ENCODE peak calls at places on chromosomes 7 and 10, in five cellular contexts. One of them, this sample, is unnamed.

GRCh38 chr7:13982940-13983677 is 6.4 kb downstream of the ETV1 start:
- DNase-seq in uterus: no peak
- DNase-seq in fibroblast of pulmonary artery: peak
- DNase-seq in cardiac fibroblast: peak
- DNase-seq in CD8-positive, alpha-beta T cell: no peak
- DNase-seq in this sample: no peak

GRCh38 chr7:20785211-20786048 is 1.3 kb downstream of the SP8 start:
- DNase-seq in uterus: no peak
- DNase-seq in fibroblast of pulmonary artery: no peak
- DNase-seq in CD8-positive, alpha-beta T cell: no peak
- DNase-seq in cardiac fibroblast: no peak
- DNase-seq in this sample: no peak

GRCh38 chr10:1628757-1629156 is 108.6 kb downstream of the ADARB2 start:
- DNase-seq in cardiac fibroblast: no peak
- DNase-seq in uterus: no peak
- DNase-seq in CD8-positive, alpha-beta T cell: no peak
- DNase-seq in fibroblast of pulmonary artery: no peak
- DNase-seq in this sample: no peak

GRCh38 chr7:91263359-91264082 is 712 bp upstream of the FZD1 start:
- DNase-seq in uterus: peak
- DNase-seq in fibroblast of pulmonary artery: no peak
- DNase-seq in CD8-positive, alpha-beta T cell: no peak
- DNase-seq in cardiac fibroblast: peak
- DNase-seq in this sample: no peak

GRCh38 chr10:82874671-82875070 is 999.7 kb downstream of the NRG3 start:
- DNase-seq in cardiac fibroblast: no peak
- DNase-seq in fibroblast of pulmonary artery: peak
- DNase-seq in CD8-positive, alpha-beta T cell: no peak
- DNase-seq in uterus: no peak
- DNase-seq in this sample: no peak

GRCh38 chr10:79068562-79069324 is at the start of gene ZMIZ1:
- DNase-seq in CD8-positive, alpha-beta T cell: peak
- DNase-seq in fibroblast of pulmonary artery: peak
- DNase-seq in uterus: peak
- DNase-seq in cardiac fibroblast: peak
- DNase-seq in this sample: peak

GRCh38 chr10:46018453-46019169 is 11.8 kb downstream of the NCOA4 start:
- DNase-seq in CD8-positive, alpha-beta T cell: no peak
- DNase-seq in fibroblast of pulmonary artery: peak
- DNase-seq in cardiac fibroblast: peak
- DNase-seq in uterus: no peak
- DNase-seq in this sample: no peak

GRCh38 chr10:1881636-1882035 is 144.3 kb upstream of the ADARB2 start:
- DNase-seq in cardiac fibroblast: no peak
- DNase-seq in CD8-positive, alpha-beta T cell: no peak
- DNase-seq in fibroblast of pulmonary artery: no peak
- DNase-seq in uterus: no peak
- DNase-seq in this sample: no peak

GRCh38 chr10:1115262-1115955 is 59.2 kb downstream of the WDR37 start:
- DNase-seq in CD8-positive, alpha-beta T cell: no peak
- DNase-seq in fibroblast of pulmonary artery: no peak
- DNase-seq in cardiac fibroblast: no peak
- DNase-seq in uterus: no peak
- DNase-seq in this sample: no peak

GRCh38 chr10:69715156-69715898 is 85.3 kb downstream of the FAM241B start:
- DNase-seq in uterus: no peak
- DNase-seq in CD8-positive, alpha-beta T cell: no peak
- DNase-seq in cardiac fibroblast: peak
- DNase-seq in fibroblast of pulmonary artery: peak
- DNase-seq in this sample: no peak

GRCh38 chr10:44398747-44399477 is 14.0 kb upstream of the CXCL12 start:
- DNase-seq in fibroblast of pulmonary artery: no peak
- DNase-seq in CD8-positive, alpha-beta T cell: no peak
- DNase-seq in cardiac fibroblast: no peak
- DNase-seq in uterus: no peak
- DNase-seq in this sample: no peak

GRCh38 chr10:55091691-55092328 is 290.8 kb upstream of the PCDH15 start:
- DNase-seq in CD8-positive, alpha-beta T cell: no peak
- DNase-seq in uterus: no peak
- DNase-seq in cardiac fibroblast: peak
- DNase-seq in fibroblast of pulmonary artery: peak
- DNase-seq in this sample: no peak

GRCh38 chr10:77641344-77641743 is 3.7 kb upstream of the KCNMA1 start:
- DNase-seq in CD8-positive, alpha-beta T cell: no peak
- DNase-seq in cardiac fibroblast: no peak
- DNase-seq in fibroblast of pulmonary artery: no peak
- DNase-seq in uterus: no peak
- DNase-seq in this sample: no peak

GRCh38 chr7:95794917-95795515 is 22.7 kb downstream of the DYNC1I1 start:
- DNase-seq in fibroblast of pulmonary artery: peak
- DNase-seq in cardiac fibroblast: peak
- DNase-seq in uterus: no peak
- DNase-seq in CD8-positive, alpha-beta T cell: no peak
- DNase-seq in this sample: no peak

GRCh38 chr7:138945169-138945568 is 36.0 kb downstream of the KIAA1549 start:
- DNase-seq in CD8-positive, alpha-beta T cell: no peak
- DNase-seq in cardiac fibroblast: no peak
- DNase-seq in uterus: no peak
- DNase-seq in fibroblast of pulmonary artery: no peak
- DNase-seq in this sample: no peak

GRCh38 chr7:157657741-157658740 is 321.2 kb downstream of the DNAJB6 start:
- DNase-seq in cardiac fibroblast: no peak
- DNase-seq in fibroblast of pulmonary artery: no peak
- DNase-seq in CD8-positive, alpha-beta T cell: no peak
- DNase-seq in uterus: no peak
- DNase-seq in this sample: peak

GRCh38 chr10:120386896-120387295 is 70.1 kb upstream of the PLPP4 start:
- DNase-seq in CD8-positive, alpha-beta T cell: no peak
- DNase-seq in fibroblast of pulmonary artery: no peak
- DNase-seq in cardiac fibroblast: no peak
- DNase-seq in uterus: no peak
- DNase-seq in this sample: no peak

GRCh38 chr7:31175672-31176071 is 123.6 kb downstream of the ADCYAP1R1 start:
- DNase-seq in uterus: no peak
- DNase-seq in CD8-positive, alpha-beta T cell: no peak
- DNase-seq in fibroblast of pulmonary artery: no peak
- DNase-seq in cardiac fibroblast: no peak
- DNase-seq in this sample: no peak

GRCh38 chr7:133797818-133798485 is 329.2 kb upstream of the LRGUK start:
- DNase-seq in fibroblast of pulmonary artery: no peak
- DNase-seq in cardiac fibroblast: no peak
- DNase-seq in CD8-positive, alpha-beta T cell: no peak
- DNase-seq in uterus: no peak
- DNase-seq in this sample: no peak

GRCh38 chr10:59012839-59013238 is 163.6 kb upstream of the PHYHIPL start:
- DNase-seq in CD8-positive, alpha-beta T cell: no peak
- DNase-seq in uterus: no peak
- DNase-seq in cardiac fibroblast: no peak
- DNase-seq in fibroblast of pulmonary artery: no peak
- DNase-seq in this sample: no peak

GRCh38 chr10:133445751-133446708 is 7.7 kb upstream of the SCART1 start:
- DNase-seq in cardiac fibroblast: no peak
- DNase-seq in uterus: no peak
- DNase-seq in fibroblast of pulmonary artery: no peak
- DNase-seq in CD8-positive, alpha-beta T cell: no peak
- DNase-seq in this sample: no peak

GRCh38 chr7:149493366-149493765 is 4.2 kb downstream of the ZNF746 start:
- DNase-seq in CD8-positive, alpha-beta T cell: no peak
- DNase-seq in cardiac fibroblast: no peak
- DNase-seq in uterus: no peak
- DNase-seq in fibroblast of pulmonary artery: no peak
- DNase-seq in this sample: no peak
- TF ChIP-seq CTCF in CD8-positive, alpha-beta T cell: no peak
- TF ChIP-seq CTCF in cardiac fibroblast: no peak
- TF ChIP-seq CTCF in uterus: no peak
- TF ChIP-seq CTCF in fibroblast of pulmonary artery: no peak
- TF ChIP-seq CTCF in this sample: no peak

GRCh38 chr10:6020806-6021205 is 41.4 kb downstream of the IL2RA start:
- DNase-seq in fibroblast of pulmonary artery: no peak
- DNase-seq in cardiac fibroblast: no peak
- DNase-seq in CD8-positive, alpha-beta T cell: no peak
- DNase-seq in uterus: no peak
- DNase-seq in this sample: no peak
- H3K4me3 ChIP-seq in fibroblast of pulmonary artery: no peak
- H3K4me3 ChIP-seq in cardiac fibroblast: no peak
- H3K4me3 ChIP-seq in CD8-positive, alpha-beta T cell: no peak
- H3K4me3 ChIP-seq in uterus: no peak
- H3K4me3 ChIP-seq in this sample: no peak

GRCh38 chr7:1085910-1086421 is 1.9 kb upstream of the GPER1 start:
- DNase-seq in uterus: no peak
- DNase-seq in cardiac fibroblast: no peak
- DNase-seq in fibroblast of pulmonary artery: no peak
- DNase-seq in CD8-positive, alpha-beta T cell: no peak
- DNase-seq in this sample: no peak
- TF ChIP-seq CTCF in uterus: no peak
- TF ChIP-seq CTCF in cardiac fibroblast: no peak
- TF ChIP-seq CTCF in fibroblast of pulmonary artery: no peak
- TF ChIP-seq CTCF in CD8-positive, alpha-beta T cell: no peak
- TF ChIP-seq CTCF in this sample: no peak

DNA sequence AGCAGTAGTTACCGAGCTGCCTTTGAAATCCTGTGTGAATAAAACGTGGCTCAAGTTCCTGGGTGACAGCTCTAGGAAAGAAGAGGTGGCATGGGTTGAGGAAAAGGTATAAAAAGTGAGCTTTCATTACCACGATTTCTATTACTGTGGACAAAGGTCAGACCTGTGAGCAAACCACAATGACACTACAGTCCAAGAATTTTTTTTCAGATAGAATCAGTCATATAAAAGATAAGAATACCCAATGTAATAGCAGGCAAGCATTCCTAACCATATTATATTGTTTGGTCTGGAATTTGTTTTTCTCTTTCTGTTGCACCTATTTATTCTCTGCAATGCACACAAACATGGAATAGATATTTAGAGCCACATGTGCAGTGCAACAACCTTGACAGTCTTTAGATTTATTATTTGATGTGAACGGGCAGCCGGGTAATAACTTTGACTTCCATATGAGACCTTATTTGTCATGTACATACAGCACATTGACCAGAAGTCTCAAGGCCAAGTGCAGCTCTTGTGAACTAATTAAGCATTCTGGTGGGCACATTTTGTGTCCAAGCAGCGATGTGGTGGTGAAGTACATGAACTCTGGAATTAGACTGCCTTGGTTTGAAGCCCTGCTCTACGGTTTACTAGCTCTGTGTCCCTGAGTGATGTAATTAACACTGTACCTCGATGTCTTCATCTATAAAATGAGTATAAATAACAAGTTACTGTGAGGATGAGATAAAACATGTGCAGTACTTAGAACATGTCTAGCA is 156.8 kb downstream of the NRCAM start:
- DNase-seq in uterus: no peak
- DNase-seq in CD8-positive, alpha-beta T cell: no peak
- DNase-seq in fibroblast of pulmonary artery: peak
- DNase-seq in cardiac fibroblast: peak
- DNase-seq in this sample: no peak
- H3K4me3 ChIP-seq in uterus: no peak
- H3K4me3 ChIP-seq in CD8-positive, alpha-beta T cell: no peak
- H3K4me3 ChIP-seq in fibroblast of pulmonary artery: no peak
- H3K4me3 ChIP-seq in cardiac fibroblast: no peak
- H3K4me3 ChIP-seq in this sample: no peak

GRCh38 chr10:93697207-93697606 is 5.2 kb downstream of the FRA10AC1 start:
- DNase-seq in fibroblast of pulmonary artery: no peak
- DNase-seq in CD8-positive, alpha-beta T cell: no peak
- DNase-seq in uterus: no peak
- DNase-seq in cardiac fibroblast: no peak
- DNase-seq in this sample: no peak
- TF ChIP-seq CTCF in fibroblast of pulmonary artery: peak
- TF ChIP-seq CTCF in CD8-positive, alpha-beta T cell: no peak
- TF ChIP-seq CTCF in uterus: no peak
- TF ChIP-seq CTCF in cardiac fibroblast: no peak
- TF ChIP-seq CTCF in this sample: no peak

GRCh38 chr7:27107901-27108381 is 5.5 kb upstream of the HOXA2 start:
- DNase-seq in uterus: no peak
- DNase-seq in fibroblast of pulmonary artery: no peak
- DNase-seq in cardiac fibroblast: no peak
- DNase-seq in CD8-positive, alpha-beta T cell: no peak
- DNase-seq in this sample: no peak

GRCh38 chr7:27106906-27107250 is 4.4 kb upstream of the HOXA2 start:
- DNase-seq in CD8-positive, alpha-beta T cell: no peak
- DNase-seq in uterus: no peak
- DNase-seq in cardiac fibroblast: no peak
- DNase-seq in fibroblast of pulmonary artery: no peak
- DNase-seq in this sample: no peak

GRCh38 chr7:27105161-27106122 is 3.0 kb upstream of the HOXA2 start:
- DNase-seq in CD8-positive, alpha-beta T cell: no peak
- DNase-seq in fibroblast of pulmonary artery: no peak
- DNase-seq in uterus: no peak
- DNase-seq in cardiac fibroblast: no peak
- DNase-seq in this sample: no peak

GRCh38 chr7:27107391-27107900 is 5.0 kb upstream of the HOXA2 start:
- DNase-seq in cardiac fibroblast: no peak
- DNase-seq in CD8-positive, alpha-beta T cell: no peak
- DNase-seq in uterus: no peak
- DNase-seq in fibroblast of pulmonary artery: no peak
- DNase-seq in this sample: no peak

GRCh38 chr7:27106181-27106905 is 3.9 kb upstream of the HOXA2 start:
- DNase-seq in cardiac fibroblast: no peak
- DNase-seq in fibroblast of pulmonary artery: no peak
- DNase-seq in uterus: no peak
- DNase-seq in CD8-positive, alpha-beta T cell: no peak
- DNase-seq in this sample: no peak
- H3K4me3 ChIP-seq in cardiac fibroblast: no peak
- H3K4me3 ChIP-seq in fibroblast of pulmonary artery: no peak
- H3K4me3 ChIP-seq in uterus: peak
- H3K4me3 ChIP-seq in CD8-positive, alpha-beta T cell: no peak
- H3K4me3 ChIP-seq in this sample: no peak

This sample was measured in dorsolateral prefrontal cortex.